ENCODE peak calls at places on chromosomes 4 and X, in seven cellular contexts. B is IMR-90; C is AG04450; S is mammary epithelial cell; G is HL-60; P is stimulated activated CD4-positive, alpha-beta T cell treated with anti-CD3 and anti-CD28 coated beads, Interleukin-15, amount 100 ng/mL, for 48 hours; K is GM20000. W is an unnamed sample.

GRCh38 chr4:128854433-128854832 is 44.9 kb downstream of the JADE1 start:
- DNase-seq in B (peak; percentile 56), C (no peak), K (peak; percentile 42), S (no peak), G (no peak), P (no peak), W (no peak)

GRCh38 chr4:142645478-142646108 is 200.5 kb downstream of the INPP4B start:
- DNase-seq in G (no peak), K (no peak), S (no peak), P (no peak), B (no peak), C (no peak), W (no peak)

GRCh38 chrX:40552768-40553167 is 28.0 kb upstream of the ATP6AP2 start:
- DNase-seq in G (no peak), B (peak; percentile 9), P (no peak), S (no peak), C (no peak), K (no peak), W (no peak)

GRCh38 chrX:71543316-71543715 is 10.4 kb downstream of the OGT start:
- DNase-seq in C (no peak), P (no peak), G (no peak), B (peak; percentile 83), S (peak; percentile 91), K (no peak), W (no peak)

GRCh38 chrX:106912864-106913263 is 7.3 kb upstream of the CLDN2 start:
- DNase-seq in P (no peak), S (peak; percentile 19), K (no peak), C (no peak), G (no peak), B (peak; percentile 57), W (no peak)

GRCh38 chr4:82260632-82261031 is 113.2 kb downstream of the HNRNPD start:
- DNase-seq in K (no peak), C (no peak), B (no peak), S (no peak), G (no peak), P (no peak), W (no peak)

GRCh38 chrX:28966335-28966734 is 379.1 kb downstream of the IL1RAPL1 start:
- DNase-seq in B (peak; percentile 23), K (no peak), S (no peak), C (no peak), P (no peak), G (no peak), W (no peak)

GRCh38 chr4:54185380-54185779 is 43.7 kb upstream of the PDGFRA start:
- DNase-seq in S (no peak), C (no peak), K (no peak), G (no peak), B (no peak), P (no peak), W (no peak)

GRCh38 chr4:3253808-3254207 is 4.8 kb downstream of the MSANTD1 start:
- DNase-seq in S (no peak), K (no peak), G (no peak), C (no peak), P (no peak), B (no peak), W (peak; percentile 11)

GRCh38 chrX:48899078-48899410 is 1.3 kb downstream of the PQBP1 start:
- DNase-seq in C (no peak), G (no peak), P (no peak), K (no peak), B (no peak), S (no peak), W (no peak)

GRCh38 chr4:23945521-23946017 is 55.7 kb upstream of the PPARGC1A start:
- DNase-seq in G (peak; percentile 52), K (no peak), S (peak; percentile 81), C (peak; percentile 32), B (peak; percentile 86), P (no peak), W (peak; percentile 23)

GRCh38 chr4:7063362-7063761 is 4.5 kb downstream of the GRPEL1 start:
- DNase-seq in P (no peak), B (no peak), G (no peak), S (no peak), K (no peak), C (no peak), W (no peak)

GRCh38 chr4:158625544-158625943 is 46.1 kb downstream of the C4orf46 start:
- DNase-seq in S (no peak), K (no peak), P (no peak), C (no peak), G (no peak), B (no peak), W (no peak)